ENCODE peak calls at places on chromosomes 4 and X, in four cellular contexts. N is Panc1; K is esophagus squamous epithelium; L is CD4-positive, alpha-beta memory T cell. W is an unnamed sample. For H3K4me1, the result is how much of the 10 kb centered on the place peaks cover.

GRCh38 chr4:155571184-155571944 is 95.3 kb upstream of the GUCY1A1 start:
- DNase-seq in N (no peak), K (no peak), L (no peak), W (no peak)

GRCh38 chr4:153453455-153453854 is 12.7 kb upstream of the TMEM131L start:
- DNase-seq in N (no peak), K (no peak), L (no peak), W (no peak)

GRCh38 chr4:40822781-40823180 is 73.0 kb downstream of the NSUN7 start:
- DNase-seq in N (no peak), K (no peak), L (no peak), W (no peak)

GRCh38 chr4:73614468-73614867 is 5.8 kb downstream of the RASSF6 start:
- DNase-seq in N (no peak), K (no peak), L (no peak), W (no peak)

GRCh38 chr4:126582737-126583136 is 1050.0 kb upstream of the INTU start:
- DNase-seq in N (no peak), K (no peak), L (no peak), W (no peak)

GRCh38 chr4:8643441-8643840 is 50.9 kb downstream of the CPZ start:
- DNase-seq in N (no peak), K (no peak), L (no peak), W (no peak)

GRCh38 chr4:42519803-42520417 is 122.6 kb downstream of the SHISA3 start:
- DNase-seq in N (peak), K (no peak), L (peak), W (no peak)

GRCh38 chr4:5638976-5639375 is 69.4 kb downstream of the EVC2 start:
- DNase-seq in N (no peak), K (no peak), L (no peak), W (no peak)

GRCh38 chrX:148288451-148288850 is 212.0 kb upstream of the AFF2 start:
- DNase-seq in N (no peak), K (no peak), L (no peak), W (no peak)

GRCh38 chr4:25862411-25863346 is at the start of gene SEL1L3:
- DNase-seq in N (no peak), K (no peak), L (peak), W (peak)

GRCh38 chr4:111631157-111631999 is 513.9 kb upstream of the FAM241A start:
- DNase-seq in N (no peak), K (no peak), L (no peak), W (no peak)

GRCh38 chrX:63350551-63350950 is 581 bp downstream of the SPIN4 start:
- DNase-seq in N (no peak), K (no peak), L (peak), W (no peak)

DNA sequence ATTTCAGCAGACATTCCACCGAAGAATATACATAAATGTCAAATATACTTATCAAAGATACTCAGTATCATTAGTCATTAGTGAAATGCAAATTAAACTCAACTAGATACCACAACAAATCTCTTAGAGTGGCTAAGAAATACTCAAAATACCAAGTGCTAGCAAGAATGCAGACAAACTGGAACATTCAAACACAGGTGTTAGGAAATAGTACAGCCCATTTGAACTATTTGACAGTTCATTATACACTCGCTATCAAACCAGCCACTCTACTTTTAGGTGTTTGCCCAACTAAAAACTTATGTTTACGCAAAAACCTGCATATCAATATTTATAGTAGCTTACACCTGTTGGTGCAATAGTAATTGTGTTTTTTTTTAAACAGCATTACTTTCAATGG is 8.8 kb downstream of the ADAM29 start:
- DNase-seq in N (no peak), K (no peak), L (no peak), W (no peak)
- H3K27ac ChIP-seq in N (no peak), K (no peak), L (no peak), W (no peak)

GRCh38 chr4:1714303-1715001 is 2.3 kb upstream of the SLBP start:
- DNase-seq in N (no peak), K (no peak), L (no peak), W (no peak)
- H3K4me1 ChIP-seq in N (under half), K (half or more), L (half or more), W (under half)

GRCh38 chrX:13256562-13256961 is 63.3 kb downstream of the ATXN3L start:
- DNase-seq in N (no peak), K (no peak), L (no peak), W (no peak)

GRCh38 chrX:13254870-13255269 is 65.0 kb downstream of the ATXN3L start:
- DNase-seq in N (no peak), K (no peak), L (no peak), W (no peak)

GRCh38 chrX:13258725-13259124 is 61.1 kb downstream of the ATXN3L start:
- DNase-seq in N (no peak), K (no peak), L (no peak), W (no peak)

GRCh38 chrX:13258052-13258444 is 61.8 kb downstream of the ATXN3L start:
- DNase-seq in N (no peak), K (no peak), L (no peak), W (no peak)

GRCh38 chrX:13257223-13258051 is 62.4 kb downstream of the ATXN3L start:
- DNase-seq in N (no peak), K (no peak), L (no peak), W (no peak)
- H3K27ac ChIP-seq in N (no peak), K (no peak), L (no peak), W (no peak)

GRCh38 chr4:27974339-27974738 is 1113.7 kb downstream of the STIM2 start:
- DNase-seq in N (no peak), K (no peak), L (no peak), W (no peak)
- H3K4me1 ChIP-seq in N (under half), K (under half), L (under half), W (under half)